ENCODE peak calls at places on chromosome X, in five cellular contexts. L is IMR-90, M is OCI-LY7, U is pancreas, R is GM23248. I is an unnamed sample.

GRCh38 chrX:123424546-123424945 is 240.5 kb downstream of the GRIA3 start:
- DNase-seq in L (peak; percentile 27), M (no peak), U (no peak), R (peak; percentile 78), I (no peak)

GRCh38 chrX:19382500-19383145 is 38.9 kb downstream of the PDHA1 start:
- DNase-seq in L (peak; percentile 32), M (peak; percentile 55), U (peak; percentile 11), R (peak; percentile 42), I (no peak)

GRCh38 chrX:140038842-140039241 is 73.5 kb upstream of the CXorf66 start:
- DNase-seq in L (no peak), M (no peak), U (no peak), R (no peak), I (no peak)

GRCh38 chrX:48864210-48864609 is 28.8 kb upstream of the PCSK1N start:
- DNase-seq in L (peak; percentile 62), M (no peak), U (no peak), R (peak; percentile 1), I (no peak)

GRCh38 chrX:115622534-115622933 is 61.6 kb downstream of the PLS3 start:
- DNase-seq in L (no peak), M (no peak), U (no peak), R (no peak), I (no peak)

GRCh38 chrX:65677954-65678469 is 10.6 kb downstream of the MSN start:
- DNase-seq in L (peak; percentile 94), M (no peak), U (no peak), R (peak; percentile 87), I (no peak)

GRCh38 chrX:151153086-151153485 is 23.3 kb upstream of the GPR50 start:
- DNase-seq in L (peak; percentile 28), M (no peak), U (no peak), R (peak; percentile 71), I (no peak)

GRCh38 chrX:117854806-117855205 is 261.8 kb downstream of the KLHL13 start:
- DNase-seq in L (no peak), M (no peak), U (no peak), R (no peak), I (no peak)

GRCh38 chrX:118839334-118839958 is 15.8 kb downstream of the ZCCHC12 start:
- DNase-seq in L (peak; percentile 6), M (no peak), U (peak; percentile 56), R (peak; percentile 62), I (peak; percentile 85)

DNA sequence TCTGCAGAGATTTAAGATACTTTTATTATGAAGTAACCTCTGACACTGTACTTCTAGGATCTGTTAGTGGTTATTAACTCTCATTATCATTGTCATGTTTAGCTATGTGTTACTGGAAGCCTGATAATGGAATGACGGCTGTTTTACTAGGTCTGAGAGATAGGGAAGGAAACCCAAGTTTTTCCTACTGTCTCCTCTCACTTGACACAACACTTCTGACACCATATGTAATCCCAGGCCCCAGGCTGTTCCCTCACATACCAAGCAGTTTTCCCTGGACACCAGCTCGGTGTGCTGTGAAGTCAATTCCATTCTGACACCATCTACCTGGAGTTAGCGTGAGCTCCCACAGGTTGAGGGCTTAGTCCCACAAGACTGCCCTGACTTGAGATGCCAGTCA is 85.6 kb downstream of the ZNF674 start:
- DNase-seq in L (no peak), M (no peak), U (no peak), R (no peak), I (no peak)
- H3K4me1 ChIP-seq in L (no peaks in the 10 kb centered on the region), M (peaks cover 12% of the 10 kb centered on the region), U (no peaks in the 10 kb centered on the region), R (no peaks in the 10 kb centered on the region), I (no peaks in the 10 kb centered on the region)

GRCh38 chrX:8049827-8050226 is 121.2 kb downstream of the VCX2 start:
- DNase-seq in L (no peak), M (no peak), U (no peak), R (no peak), I (no peak)
- H3K27ac ChIP-seq in L (no peak overlapping the region), M (no peak overlapping the region), U (no peak overlapping the region), R (no peak overlapping the region), I (peak overlapping the region; percentile 42)

GRCh38 chrX:40081679-40082068 is 16.1 kb downstream of the BCOR start:
- DNase-seq in L (no peak), M (no peak), U (no peak), R (no peak), I (peak; percentile 55)
- H3K4me1 ChIP-seq in L (peaks cover 16% of the 10 kb centered on the region), M (peaks cover 33% of the 10 kb centered on the region), U (no peaks in the 10 kb centered on the region), R (peaks cover 7% of the 10 kb centered on the region), I (peaks cover 18% of the 10 kb centered on the region)

GRCh38 chrX:39067866-39068265 is 266.6 kb downstream of the MID1IP1 start:
- DNase-seq in L (no peak), M (no peak), U (no peak), R (no peak), I (no peak)

GRCh38 chrX:39063702-39064101 is 262.4 kb downstream of the MID1IP1 start:
- DNase-seq in L (no peak), M (no peak), U (peak; percentile 79), R (no peak), I (no peak)

GRCh38 chrX:39070009-39070408 is 268.8 kb downstream of the MID1IP1 start:
- DNase-seq in L (no peak), M (no peak), U (no peak), R (no peak), I (no peak)

GRCh38 chrX:39063037-39063436 is 261.8 kb downstream of the MID1IP1 start:
- DNase-seq in L (no peak), M (no peak), U (peak; percentile 62), R (no peak), I (peak; percentile 37)

DNA sequence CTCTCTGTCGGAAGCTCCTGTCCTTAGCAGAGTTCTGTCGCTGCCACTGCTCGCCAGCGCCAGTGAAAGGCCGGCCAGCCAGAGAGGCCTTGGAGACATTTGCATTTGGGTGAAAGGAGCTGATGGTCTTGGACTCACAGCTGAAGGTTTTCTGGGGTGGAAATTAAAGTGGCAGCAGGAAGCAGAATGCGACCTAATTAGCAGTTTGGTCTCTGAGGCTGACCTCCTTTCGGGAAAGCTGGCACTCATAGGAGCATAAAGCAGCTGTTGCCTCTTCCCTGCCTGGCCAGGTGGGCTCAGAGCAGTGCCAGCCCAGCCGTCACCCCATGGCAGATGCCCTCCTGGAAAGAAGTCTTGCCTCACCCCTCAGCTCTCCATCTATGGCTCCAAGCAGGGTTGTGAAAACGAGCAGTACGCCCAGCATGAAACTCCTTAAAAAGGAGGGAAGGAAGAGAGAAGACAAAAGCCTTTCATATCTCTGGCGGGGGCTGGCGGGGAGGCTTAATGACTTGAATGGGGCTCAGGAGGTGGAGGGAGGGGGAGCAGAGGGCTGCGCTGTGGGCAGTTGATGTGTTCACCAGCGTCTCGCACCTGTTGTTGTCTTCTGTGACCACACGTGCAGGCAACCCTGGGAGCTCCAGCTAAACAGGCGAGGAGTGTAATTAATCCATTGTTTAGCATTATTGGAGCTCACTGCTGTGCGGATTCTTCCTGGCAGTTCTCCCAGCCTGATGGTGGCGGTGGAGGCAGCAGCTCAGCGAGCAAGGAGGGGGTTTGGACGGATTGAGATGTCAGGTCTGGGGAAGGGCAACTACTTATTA is 264.0 kb downstream of the MID1IP1 start:
- DNase-seq in L (no peak), M (no peak), U (no peak), R (no peak), I (no peak)
- H3K27ac ChIP-seq in L (no peak overlapping the region), M (no peak overlapping the region), U (no peak overlapping the region), R (no peak overlapping the region), I (no peak overlapping the region)

DNA sequence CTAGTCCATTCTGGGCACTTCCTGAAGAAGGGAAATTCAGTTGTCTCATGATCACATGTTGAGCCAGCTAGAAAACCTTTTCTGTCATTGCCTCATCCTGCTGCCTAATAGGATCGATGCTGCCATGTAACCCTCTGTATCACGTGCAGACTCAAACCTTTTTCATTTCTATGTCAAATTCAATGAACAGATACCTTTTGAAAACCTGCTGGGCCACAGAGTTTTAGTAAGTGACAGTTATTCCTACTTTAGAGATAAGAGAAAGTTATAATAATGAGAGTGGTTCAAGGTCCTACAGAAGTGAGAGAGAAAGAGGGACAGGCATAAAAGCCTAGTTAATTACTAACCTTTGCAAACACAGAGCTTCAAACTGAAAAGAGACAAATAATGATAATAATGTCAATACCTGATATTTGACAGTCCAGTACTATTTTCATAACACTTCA is 46.0 kb downstream of the MAOA start:
- DNase-seq in L (no peak), M (no peak), U (no peak), R (no peak), I (no peak)
- H3K4me1 ChIP-seq in L (peaks cover 5% of the 10 kb centered on the region), M (no peaks in the 10 kb centered on the region), U (peaks cover 3% of the 10 kb centered on the region), R (peaks cover 4% of the 10 kb centered on the region), I (peaks cover 6% of the 10 kb centered on the region)

DNA sequence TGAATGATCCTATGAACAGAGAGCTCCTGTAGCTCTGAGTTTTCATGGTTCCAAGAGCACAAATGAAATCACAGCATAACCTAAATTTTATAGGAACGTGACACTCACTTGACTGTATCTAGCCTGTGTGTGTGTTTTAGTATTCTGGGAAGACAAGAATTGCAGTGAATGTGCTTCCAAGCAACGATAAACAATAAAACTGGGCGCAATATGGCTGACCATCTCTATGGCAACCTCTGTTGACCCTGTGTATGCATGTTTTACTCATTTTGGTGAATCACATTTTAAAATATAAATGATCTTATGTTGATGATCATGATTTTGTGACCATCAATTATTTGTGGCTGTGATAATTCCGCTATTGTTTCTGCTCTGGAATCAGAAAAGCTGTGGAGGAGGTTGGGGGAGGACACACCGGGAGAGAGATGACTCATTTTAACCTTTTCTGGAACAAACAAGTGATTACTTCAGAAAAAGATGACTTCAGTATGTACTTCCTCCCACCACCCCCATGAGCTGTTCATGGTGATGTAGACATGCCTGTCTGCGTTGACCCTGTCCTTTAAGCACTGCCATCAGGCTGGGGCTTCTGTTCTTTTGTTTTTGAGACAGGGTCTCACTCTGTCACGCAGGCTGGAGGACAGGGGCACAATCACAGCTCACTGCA is 31.8 kb downstream of the USP11 start:
- DNase-seq in L (peak; percentile 62), M (no peak), U (no peak), R (peak; percentile 63), I (no peak)
- H3K27ac ChIP-seq in L (no peak overlapping the region), M (no peak overlapping the region), U (no peak overlapping the region), R (no peak overlapping the region), I (no peak overlapping the region)

GRCh38 chrX:11758400-11759171 is 549 bp downstream of the MSL3 start:
- DNase-seq in L (peak; percentile 73), M (peak; percentile 85), U (peak; percentile 84), R (peak; percentile 89), I (peak; percentile 91)
- H3K4me1 ChIP-seq in L (no peaks in the 10 kb centered on the region), M (peaks cover 20% of the 10 kb centered on the region), U (no peaks in the 10 kb centered on the region), R (peaks cover 14% of the 10 kb centered on the region), I (no peaks in the 10 kb centered on the region)

GRCh38 chrX:130179579-130180215 is 7.9 kb downstream of the RAB33A start:
- DNase-seq in L (peak; percentile 38), M (no peak), U (no peak), R (peak; percentile 25), I (no peak)
- H3K27ac ChIP-seq in L (no peak overlapping the region), M (no peak overlapping the region), U (no peak overlapping the region), R (no peak overlapping the region), I (peak overlapping the region; percentile 26)

DNA sequence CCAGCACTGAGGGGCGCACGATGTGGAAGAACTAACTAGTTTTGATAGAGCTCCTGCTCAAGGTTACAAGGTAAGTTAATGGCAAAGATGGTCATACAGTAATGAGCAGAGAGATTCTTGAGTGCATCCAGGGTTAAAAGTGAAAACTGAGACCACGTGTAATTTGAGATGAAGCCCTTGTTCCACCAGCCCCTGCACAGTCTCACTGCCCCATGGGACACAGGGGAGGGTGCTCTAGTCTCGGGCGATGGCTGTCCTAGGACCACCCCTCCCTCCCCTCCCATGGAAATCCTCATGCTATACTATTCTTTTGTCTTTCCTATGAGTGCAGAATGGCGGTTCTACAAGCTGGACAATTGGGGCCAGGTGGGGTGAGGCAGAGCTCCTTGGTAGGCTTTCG is 1.8 kb downstream of the G6PD start:
- DNase-seq in L (no peak), M (no peak), U (no peak), R (no peak), I (no peak)
- H3K4me1 ChIP-seq in L (peaks cover 23% of the 10 kb centered on the region), M (peaks cover 16% of the 10 kb centered on the region), U (no peaks in the 10 kb centered on the region), R (peaks cover 20% of the 10 kb centered on the region), I (peaks cover 13% of the 10 kb centered on the region)